ENCODE peak calls at places on chromosomes 13 and 19, in six cellular contexts. One of them, this sample, is unnamed.
A peak's percentile ranks its signal among the peaks of the same experiment; 100 is the strongest.

GRCh38 chr13:30618186-30618937 is 642 bp downstream of the USPL1 start:
- DNase-seq in pancreas: peak; percentile 42
- DNase-seq in cardiac fibroblast: peak; percentile 17
- DNase-seq in AG04449: no peak
- DNase-seq in fibroblast of lung: no peak
- DNase-seq in tibial nerve: no peak
- DNase-seq in this sample: no peak

GRCh38 chr19:48629599-48630288 is 7.4 kb downstream of the DBP start:
- DNase-seq in pancreas: peak; percentile 66
- DNase-seq in tibial nerve: no peak
- DNase-seq in cardiac fibroblast: peak; percentile 82
- DNase-seq in AG04449: no peak
- DNase-seq in fibroblast of lung: peak; percentile 83
- DNase-seq in this sample: no peak

GRCh38 chr13:27965740-27966640 is 3.1 kb downstream of the CDX2 start:
- DNase-seq in fibroblast of lung: no peak
- DNase-seq in cardiac fibroblast: no peak
- DNase-seq in pancreas: peak; percentile 49
- DNase-seq in tibial nerve: no peak
- DNase-seq in AG04449: no peak
- DNase-seq in this sample: no peak

GRCh38 chr19:42442833-42443232 is at the start of gene CXCL17:
- DNase-seq in cardiac fibroblast: no peak
- DNase-seq in AG04449: no peak
- DNase-seq in pancreas: no peak
- DNase-seq in tibial nerve: no peak
- DNase-seq in fibroblast of lung: no peak
- DNase-seq in this sample: no peak

GRCh38 chr13:98143157-98143553 is 261 bp downstream of the FARP1 start:
- DNase-seq in AG04449: no peak
- DNase-seq in cardiac fibroblast: no peak
- DNase-seq in tibial nerve: no peak
- DNase-seq in fibroblast of lung: no peak
- DNase-seq in pancreas: no peak
- DNase-seq in this sample: no peak

GRCh38 chr19:12521996-12522395 is 29.3 kb downstream of the ZNF564 start:
- DNase-seq in pancreas: no peak
- DNase-seq in cardiac fibroblast: no peak
- DNase-seq in AG04449: no peak
- DNase-seq in tibial nerve: no peak
- DNase-seq in fibroblast of lung: no peak
- DNase-seq in this sample: no peak

GRCh38 chr19:14021474-14021873 is 6.5 kb upstream of the RLN3 start:
- DNase-seq in cardiac fibroblast: peak; percentile 15
- DNase-seq in fibroblast of lung: no peak
- DNase-seq in tibial nerve: no peak
- DNase-seq in AG04449: no peak
- DNase-seq in pancreas: no peak
- DNase-seq in this sample: no peak

GRCh38 chr19:52464798-52465470 is 11.6 kb downstream of the ZNF578 start:
- DNase-seq in tibial nerve: no peak
- DNase-seq in fibroblast of lung: no peak
- DNase-seq in AG04449: no peak
- DNase-seq in cardiac fibroblast: no peak
- DNase-seq in pancreas: no peak
- DNase-seq in this sample: no peak

GRCh38 chr19:49746206-49746958 is 16.7 kb downstream of the TSKS start:
- DNase-seq in AG04449: no peak
- DNase-seq in pancreas: peak; percentile 38
- DNase-seq in tibial nerve: no peak
- DNase-seq in fibroblast of lung: peak; percentile 56
- DNase-seq in cardiac fibroblast: peak; percentile 39
- DNase-seq in this sample: peak; percentile 80

GRCh38 chr13:64538711-64539110 is 2691.4 kb downstream of the PCDH9 start:
- DNase-seq in cardiac fibroblast: no peak
- DNase-seq in tibial nerve: no peak
- DNase-seq in fibroblast of lung: no peak
- DNase-seq in pancreas: no peak
- DNase-seq in AG04449: peak; percentile 4
- DNase-seq in this sample: no peak

GRCh38 chr19:45498411-45499195 is at the start of gene PPM1N:
- DNase-seq in tibial nerve: no peak
- DNase-seq in AG04449: no peak
- DNase-seq in pancreas: no peak
- DNase-seq in fibroblast of lung: no peak
- DNase-seq in cardiac fibroblast: no peak
- DNase-seq in this sample: no peak

GRCh38 chr13:112885782-112886268 is 83.2 kb upstream of the MCF2L start:
- DNase-seq in AG04449: no peak
- DNase-seq in cardiac fibroblast: peak; percentile 91
- DNase-seq in fibroblast of lung: peak; percentile 87
- DNase-seq in tibial nerve: peak; percentile 56
- DNase-seq in pancreas: peak; percentile 93
- DNase-seq in this sample: no peak

GRCh38 chr19:53810187-53810546 is 13.9 kb downstream of the NLRP12 start:
- DNase-seq in fibroblast of lung: no peak
- DNase-seq in AG04449: no peak
- DNase-seq in cardiac fibroblast: no peak
- DNase-seq in pancreas: no peak
- DNase-seq in tibial nerve: no peak
- DNase-seq in this sample: no peak

GRCh38 chr19:53810891-53811290 is 13.2 kb downstream of the NLRP12 start:
- DNase-seq in pancreas: no peak
- DNase-seq in AG04449: no peak
- DNase-seq in cardiac fibroblast: no peak
- DNase-seq in tibial nerve: no peak
- DNase-seq in fibroblast of lung: no peak
- DNase-seq in this sample: no peak

GRCh38 chr19:53809518-53810186 is 14.5 kb downstream of the NLRP12 start:
- DNase-seq in tibial nerve: no peak
- DNase-seq in pancreas: no peak
- DNase-seq in AG04449: no peak
- DNase-seq in cardiac fibroblast: no peak
- DNase-seq in fibroblast of lung: no peak
- DNase-seq in this sample: no peak

GRCh38 chr19:53813996-53814395 is 10.1 kb downstream of the NLRP12 start:
- DNase-seq in AG04449: no peak
- DNase-seq in cardiac fibroblast: no peak
- DNase-seq in pancreas: no peak
- DNase-seq in tibial nerve: no peak
- DNase-seq in fibroblast of lung: no peak
- DNase-seq in this sample: no peak

DNA sequence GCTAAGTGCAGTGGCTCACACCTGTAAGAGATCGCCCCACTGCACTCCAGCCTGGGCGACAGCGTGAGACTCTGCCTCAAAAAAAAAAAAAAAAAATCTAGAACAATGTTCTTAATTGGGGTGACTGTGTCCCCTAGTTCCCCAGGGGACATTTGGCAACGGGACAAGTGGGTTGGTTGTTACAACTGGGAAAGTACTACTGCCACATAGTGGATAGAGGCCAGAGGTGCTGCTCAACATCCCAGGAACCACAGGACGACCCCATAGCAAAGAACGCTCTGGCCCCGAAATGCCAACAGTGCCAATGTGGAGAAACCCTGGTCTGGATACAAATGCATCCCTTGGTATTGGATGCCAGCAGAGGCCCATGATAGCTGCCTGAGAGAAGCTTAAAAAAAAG is 11.8 kb downstream of the NLRP12 start:
- DNase-seq in AG04449: no peak
- DNase-seq in pancreas: no peak
- DNase-seq in cardiac fibroblast: no peak
- DNase-seq in fibroblast of lung: no peak
- DNase-seq in tibial nerve: no peak
- DNase-seq in this sample: no peak
- TF ChIP-seq CTCF in AG04449: no peak
- TF ChIP-seq CTCF in pancreas: no peak
- TF ChIP-seq CTCF in cardiac fibroblast: peak; percentile 27
- TF ChIP-seq CTCF in fibroblast of lung: no peak
- TF ChIP-seq CTCF in tibial nerve: no peak
- TF ChIP-seq CTCF in this sample: peak; percentile 8

GRCh38 chr19:33819875-33820781 is 23.5 kb downstream of the KCTD15 start:
- DNase-seq in pancreas: peak; percentile 73
- DNase-seq in cardiac fibroblast: peak; percentile 87
- DNase-seq in tibial nerve: peak; percentile 43
- DNase-seq in AG04449: no peak
- DNase-seq in fibroblast of lung: peak; percentile 76
- DNase-seq in this sample: peak; percentile 92
- TF ChIP-seq CTCF in pancreas: no peak
- TF ChIP-seq CTCF in cardiac fibroblast: no peak
- TF ChIP-seq CTCF in tibial nerve: no peak
- TF ChIP-seq CTCF in AG04449: no peak
- TF ChIP-seq CTCF in fibroblast of lung: no peak
- TF ChIP-seq CTCF in this sample: no peak

DNA sequence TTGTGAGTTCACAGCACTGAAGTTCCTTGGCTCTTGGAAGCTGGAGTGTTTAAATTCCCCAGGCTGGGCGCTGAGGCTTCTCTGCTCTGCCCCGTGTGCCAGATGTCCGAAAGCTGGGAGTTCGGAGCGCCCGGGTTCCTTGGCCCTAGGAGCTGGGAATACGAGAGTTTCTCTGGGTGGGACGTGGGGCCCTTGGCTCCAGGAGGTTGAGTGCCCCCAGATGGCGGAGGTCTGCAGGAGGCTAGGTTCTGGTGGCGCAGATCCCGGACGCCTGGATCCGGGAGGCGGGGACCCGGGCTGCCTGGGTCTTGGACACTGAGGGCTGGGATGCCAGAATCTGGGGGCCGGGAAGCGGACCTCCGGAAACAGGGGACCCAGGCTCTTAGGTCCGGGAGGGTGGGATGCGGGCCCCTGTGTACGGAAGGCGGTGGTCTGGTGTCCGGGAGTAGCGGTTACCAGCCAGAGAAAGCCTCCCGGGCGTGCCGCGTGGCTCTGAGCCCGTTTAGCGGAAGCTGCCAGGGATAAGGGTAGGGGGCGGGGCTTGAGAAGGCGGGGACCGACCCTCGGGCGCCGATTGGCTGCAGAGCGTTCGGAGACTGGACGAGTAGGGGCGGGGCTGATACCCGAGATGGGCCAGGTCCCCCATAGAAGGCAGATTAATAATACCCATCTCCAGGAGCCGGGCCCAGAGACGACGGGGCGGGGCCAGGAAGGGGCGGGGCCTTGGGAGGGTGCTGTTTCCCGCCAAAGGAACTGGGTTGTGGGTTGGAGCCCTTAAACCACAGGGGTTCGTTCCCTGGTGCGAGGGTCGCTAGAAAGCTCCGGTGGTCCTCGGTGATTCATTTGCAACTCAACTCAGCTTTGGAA is at the start of gene SLC1A5:
- DNase-seq in fibroblast of lung: peak; percentile 96
- DNase-seq in pancreas: peak; percentile 94
- DNase-seq in cardiac fibroblast: peak; percentile 98
- DNase-seq in tibial nerve: peak; percentile 96
- DNase-seq in AG04449: peak; percentile 79
- DNase-seq in this sample: peak; percentile 89
- TF ChIP-seq CTCF in fibroblast of lung: no peak
- TF ChIP-seq CTCF in pancreas: no peak
- TF ChIP-seq CTCF in cardiac fibroblast: no peak
- TF ChIP-seq CTCF in tibial nerve: no peak
- TF ChIP-seq CTCF in AG04449: no peak
- TF ChIP-seq CTCF in this sample: no peak

GRCh38 chr13:29369060-29369743 is 226.3 kb downstream of the SLC7A1 start:
- DNase-seq in cardiac fibroblast: peak; percentile 50
- DNase-seq in fibroblast of lung: peak; percentile 36
- DNase-seq in pancreas: no peak
- DNase-seq in AG04449: no peak
- DNase-seq in tibial nerve: no peak
- DNase-seq in this sample: no peak
- TF ChIP-seq CTCF in cardiac fibroblast: peak; percentile 51
- TF ChIP-seq CTCF in fibroblast of lung: peak; percentile 40
- TF ChIP-seq CTCF in pancreas: no peak
- TF ChIP-seq CTCF in AG04449: peak; percentile 43
- TF ChIP-seq CTCF in tibial nerve: peak; percentile 9
- TF ChIP-seq CTCF in this sample: no peak

DNA sequence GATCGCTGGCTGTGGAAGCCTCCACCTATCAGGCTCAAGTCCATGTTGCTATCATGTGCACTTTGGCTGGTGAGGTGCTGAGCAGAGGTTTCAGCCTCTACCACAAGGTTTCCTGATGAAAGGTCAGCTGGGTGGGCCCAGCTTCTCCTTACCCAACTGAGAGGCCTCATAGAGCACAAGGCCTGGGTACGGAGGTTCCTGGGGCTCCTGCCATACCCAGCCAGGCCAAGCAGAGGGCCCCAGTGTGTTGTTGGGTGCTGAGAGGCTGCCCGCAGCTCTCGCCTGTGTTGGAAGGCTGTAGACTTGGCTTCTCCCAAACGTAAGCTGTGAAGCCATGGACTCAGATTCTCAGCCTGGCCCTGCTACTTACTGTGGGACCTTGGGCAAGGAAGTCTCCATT is 28.2 kb downstream of the ACTN4 start:
- DNase-seq in pancreas: peak; percentile 29
- DNase-seq in fibroblast of lung: no peak
- DNase-seq in cardiac fibroblast: no peak
- DNase-seq in tibial nerve: no peak
- DNase-seq in AG04449: no peak
- DNase-seq in this sample: no peak
- TF ChIP-seq CTCF in pancreas: no peak
- TF ChIP-seq CTCF in fibroblast of lung: no peak
- TF ChIP-seq CTCF in cardiac fibroblast: no peak
- TF ChIP-seq CTCF in tibial nerve: no peak
- TF ChIP-seq CTCF in AG04449: no peak
- TF ChIP-seq CTCF in this sample: peak; percentile 11

This sample was measured in CD14-positive monocyte.